ENCODE peak calls at places on chromosomes 7 and 10, in nine cellular contexts. K is right cardiac atrium; Q is CD4-positive, CD25-positive, alpha-beta regulatory T cell; C is dorsolateral prefrontal cortex; I is activated CD8-positive, alpha-beta memory T cell treated with anti-CD3 and anti-CD28 coated beads for 4 hours; F is amygdala; B is stomach; L is pancreas; V is fibroblast of mammary gland. S is an unnamed sample.
A peak's percentile ranks its signal among the peaks of the same experiment; 100 is the strongest.

GRCh38 chr7:88269606-88270005 is 37.1 kb downstream of the STEAP4 start:
- DNase-seq in K (no peak), Q (no peak), C (no peak), I (no peak), F (no peak), B (no peak), L (no peak), V (no peak), S (no peak)

GRCh38 chr10:99569253-99569939 is 36.7 kb downstream of the NKX2-3 start:
- DNase-seq in K (no peak), Q (no peak), C (no peak), I (no peak), F (no peak), B (no peak), L (no peak), V (no peak), S (no peak)

GRCh38 chr7:27868117-27868516 is 128.2 kb downstream of the TAX1BP1 start:
- DNase-seq in K (no peak), Q (no peak), C (no peak), I (no peak), F (no peak), B (no peak), L (no peak), V (peak; percentile 74), S (no peak)

GRCh38 chr10:78331391-78331922 is 297.8 kb downstream of the RPS24 start:
- DNase-seq in K (peak; percentile 81), Q (no peak), C (no peak), I (no peak), F (no peak), B (no peak), L (peak; percentile 7), V (peak; percentile 79), S (peak; percentile 83)

GRCh38 chr10:99235872-99236626 is 397 bp upstream of the HPSE2 start:
- DNase-seq in K (no peak), Q (no peak), C (no peak), I (no peak), F (no peak), B (no peak), L (no peak), V (no peak), S (no peak)

GRCh38 chr7:77331938-77332695 is 84.0 kb downstream of the GSAP start:
- DNase-seq in K (peak; percentile 77), Q (peak; percentile 14), C (peak; percentile 48), I (no peak), F (no peak), B (peak; percentile 58), L (peak; percentile 55), V (peak; percentile 95), S (peak; percentile 93)

GRCh38 chr10:71483871-71484270 is 87.2 kb downstream of the CDH23 start:
- DNase-seq in K (no peak), Q (no peak), C (no peak), I (no peak), F (no peak), B (no peak), L (no peak), V (no peak), S (no peak)

GRCh38 chr7:30684351-30684750 is 2.1 kb upstream of the CRHR2 start:
- DNase-seq in K (no peak), Q (no peak), C (no peak), I (no peak), F (no peak), B (no peak), L (no peak), V (no peak), S (no peak)

GRCh38 chr7:51617691-51618090 is 301.1 kb upstream of the COBL start:
- DNase-seq in K (no peak), Q (no peak), C (no peak), I (no peak), F (no peak), B (no peak), L (no peak), V (no peak), S (no peak)

GRCh38 chr10:690227-691161 is 1.0 kb upstream of the DIP2C start:
- DNase-seq in K (no peak), Q (no peak), C (no peak), I (no peak), F (no peak), B (no peak), L (no peak), V (peak; percentile 71), S (no peak)

GRCh38 chr7:2126621-2127020 is 106.1 kb downstream of the MAD1L1 start:
- DNase-seq in K (no peak), Q (no peak), C (no peak), I (no peak), F (no peak), B (no peak), L (no peak), V (no peak), S (no peak)

GRCh38 chr7:77570330-77571011 is 33.4 kb downstream of the PTPN12 start:
- DNase-seq in K (no peak), Q (no peak), C (no peak), I (no peak), F (no peak), B (no peak), L (no peak), V (peak; percentile 74), S (peak; percentile 58)

GRCh38 chr7:81690251-81690650 is 79.6 kb downstream of the HGF start:
- DNase-seq in K (no peak), Q (no peak), C (no peak), I (no peak), F (no peak), B (no peak), L (no peak), V (peak; percentile 78), S (no peak)

GRCh38 chr7:158638001-158638400 is 50.4 kb upstream of the PTPRN2 start:
- DNase-seq in K (no peak), Q (no peak), C (no peak), I (no peak), F (no peak), B (no peak), L (no peak), V (no peak), S (no peak)

GRCh38 chr7:150952331-150953050 is 25.6 kb downstream of the KCNH2 start:
- DNase-seq in K (peak; percentile 43), Q (no peak), C (no peak), I (no peak), F (no peak), B (no peak), L (no peak), V (no peak), S (no peak)

GRCh38 chr10:100748251-100749058 is 3.1 kb downstream of the PAX2 start:
- DNase-seq in K (no peak), Q (no peak), C (no peak), I (no peak), F (no peak), B (no peak), L (no peak), V (no peak), S (no peak)

GRCh38 chr7:134905375-134905774 is 80.9 kb upstream of the AGBL3 start:
- DNase-seq in K (peak; percentile 66), Q (no peak), C (no peak), I (no peak), F (no peak), B (peak; percentile 29), L (peak; percentile 34), V (peak; percentile 97), S (peak; percentile 95)

GRCh38 chr7:141221007-141221612 is 147.2 kb downstream of the TMEM178B start:
- DNase-seq in K (no peak), Q (no peak), C (no peak), I (no peak), F (no peak), B (no peak), L (no peak), V (peak; percentile 3), S (no peak)

GRCh38 chr7:13508586-13508985 is 480.9 kb downstream of the ETV1 start:
- DNase-seq in K (no peak), Q (no peak), C (no peak), I (no peak), F (no peak), B (no peak), L (no peak), V (peak; percentile 9), S (no peak)

GRCh38 chr10:72257051-72257892 is 16.5 kb upstream of the DDIT4 start:
- DNase-seq in K (peak; percentile 71), Q (no peak), C (no peak), I (no peak), F (no peak), B (no peak), L (peak; percentile 47), V (peak; percentile 54), S (peak; percentile 38)

GRCh38 chr10:88126699-88127098 is 263.3 kb downstream of the PTEN start:
- DNase-seq in K (no peak), Q (no peak), C (no peak), I (no peak), F (no peak), B (no peak), L (no peak), V (no peak), S (no peak)

GRCh38 chr7:7424151-7424873 is 111.4 kb downstream of the COL28A1 start:
- DNase-seq in K (peak; percentile 77), Q (peak; percentile 10), C (peak; percentile 64), I (no peak), F (peak; percentile 3), B (peak; percentile 69), L (peak; percentile 34), V (peak; percentile 79), S (peak; percentile 78)

GRCh38 chr10:114110174-114110972 is 63.6 kb downstream of the CCDC186 start:
- DNase-seq in K (no peak), Q (no peak), C (no peak), I (no peak), F (no peak), B (no peak), L (no peak), V (peak; percentile 1), S (no peak)

GRCh38 chr7:147804032-147804431 is 786.5 kb upstream of the C7orf33 start:
- DNase-seq in K (no peak), Q (no peak), C (no peak), I (no peak), F (no peak), B (no peak), L (no peak), V (no peak), S (no peak)

GRCh38 chr7:157751951-157752673 is 415.3 kb downstream of the DNAJB6 start:
- DNase-seq in K (no peak), Q (no peak), C (no peak), I (no peak), F (no peak), B (no peak), L (no peak), V (no peak), S (no peak)

GRCh38 chr10:44030681-44031080 is 354.2 kb downstream of the CXCL12 start:
- DNase-seq in K (no peak), Q (no peak), C (no peak), I (no peak), F (no peak), B (no peak), L (no peak), V (no peak), S (peak; percentile 82)

GRCh38 chr10:38102889-38103288 is 8.8 kb downstream of the ZNF37A start:
- DNase-seq in K (no peak), Q (no peak), C (no peak), I (no peak), F (no peak), B (no peak), L (no peak), V (no peak), S (no peak)

GRCh38 chr10:117137031-117137910 is 799 bp downstream of the VAX1 start:
- DNase-seq in K (peak; percentile 54), Q (no peak), C (peak; percentile 50), I (no peak), F (no peak), B (no peak), L (no peak), V (no peak), S (no peak)

GRCh38 chr10:59582058-59582457 is 127.6 kb downstream of the SLC16A9 start:
- DNase-seq in K (no peak), Q (no peak), C (no peak), I (no peak), F (no peak), B (no peak), L (no peak), V (no peak), S (no peak)

GRCh38 chr10:60384006-60384405 is 5.7 kb downstream of the ANK3 start:
- DNase-seq in K (no peak), Q (no peak), C (no peak), I (no peak), F (no peak), B (no peak), L (no peak), V (peak; percentile 58), S (peak; percentile 59)

GRCh38 chr10:96719850-96720421 is 378 bp downstream of the PIK3AP1 start:
- DNase-seq in K (peak; percentile 89), Q (peak; percentile 11), C (peak; percentile 50), I (peak; percentile 46), F (no peak), B (peak; percentile 67), L (peak; percentile 83), V (no peak), S (no peak)